ENCODE peak calls at places on chromosomes 3 and 15, in ten cellular contexts. E is ovary, F is GM23338, Y is tibial nerve, B is HL-60, G is heart right ventricle, U is body of pancreas, T is stomach, N is upper lobe of right lung, H is lung. Q is an unnamed sample.

GRCh38 chr15:62079594-62079993 is 12.8 kb downstream of the C2CD4A start:
- DNase-seq in H (no peak), F (no peak), G (no peak), N (no peak), E (no peak), T (no peak), U (no peak), Y (no peak), B (no peak), Q (no peak)

GRCh38 chr3:45509038-45509767 is 85.3 kb upstream of the LIMD1 start:
- DNase-seq in H (no peak), B (no peak), T (no peak), Y (no peak), U (no peak), N (no peak), E (no peak), G (no peak), F (peak; percentile 72), Q (no peak)

GRCh38 chr3:174397848-174398247 is 461.3 kb upstream of the NAALADL2 start:
- DNase-seq in T (no peak), F (peak; percentile 54), B (peak; percentile 15), N (no peak), Y (no peak), U (no peak), H (no peak), E (no peak), G (no peak), Q (no peak)

GRCh38 chr15:72907733-72908132 is 124.2 kb upstream of the ADPGK start:
- DNase-seq in H (no peak), B (no peak), F (no peak), G (peak; percentile 18), U (peak; percentile 14), E (peak; percentile 30), N (no peak), T (no peak), Y (no peak), Q (no peak)

GRCh38 chr15:29612096-29612495 is 210.2 kb downstream of the TJP1 start:
- DNase-seq in U (no peak), T (no peak), H (no peak), F (peak; percentile 72), N (no peak), G (no peak), E (no peak), B (no peak), Y (no peak), Q (no peak)

GRCh38 chr3:56799251-56799882 is 2.4 kb downstream of the ARHGEF3 start:
- DNase-seq in B (no peak), T (no peak), F (peak; percentile 81), H (no peak), N (no peak), E (no peak), U (no peak), G (no peak), Y (no peak), Q (no peak)

GRCh38 chr15:57902155-57902554 is 163.4 kb downstream of the ALDH1A2 start:
- DNase-seq in Y (no peak), T (no peak), B (no peak), G (no peak), E (no peak), F (no peak), N (no peak), U (no peak), H (no peak), Q (no peak)

GRCh38 chr15:48675436-48675835 is 29.9 kb upstream of the FBN1 start:
- DNase-seq in B (no peak), H (no peak), N (no peak), U (no peak), E (no peak), T (no peak), Y (no peak), F (no peak), G (no peak), Q (no peak)

GRCh38 chr3:124351430-124352142 is 359.7 kb upstream of the ROPN1 start:
- DNase-seq in B (no peak), F (peak; percentile 90), N (no peak), Y (no peak), E (no peak), G (no peak), H (peak; percentile 49), T (no peak), U (no peak), Q (no peak)

GRCh38 chr3:151660890-151661289 is 72.8 kb upstream of the AADACL2 start:
- DNase-seq in T (no peak), Y (no peak), U (no peak), H (no peak), N (no peak), B (no peak), E (no peak), F (no peak), G (no peak), Q (no peak)

GRCh38 chr15:67456677-67457529 is 64.0 kb upstream of the C15orf61 start:
- DNase-seq in H (peak; percentile 86), G (peak; percentile 83), N (peak; percentile 90), E (peak; percentile 56), B (peak; percentile 50), F (peak; percentile 92), U (peak; percentile 84), T (peak; percentile 90), Y (peak; percentile 69), Q (peak; percentile 78)

GRCh38 chr3:5252111-5252510 is 64.6 kb downstream of the EDEM1 start:
- DNase-seq in E (no peak), T (no peak), U (no peak), G (no peak), N (no peak), B (no peak), H (no peak), Y (no peak), F (no peak), Q (no peak)

GRCh38 chr3:5245927-5246326 is 58.4 kb downstream of the EDEM1 start:
- DNase-seq in H (no peak), U (no peak), F (no peak), B (peak; percentile 35), T (no peak), N (no peak), E (no peak), Y (no peak), G (no peak), Q (no peak)

GRCh38 chr3:5250467-5251195 is 63.1 kb downstream of the EDEM1 start:
- DNase-seq in F (no peak), Y (no peak), U (no peak), B (no peak), G (no peak), H (no peak), T (peak; percentile 41), E (no peak), N (no peak), Q (no peak)

GRCh38 chr3:5254281-5255048 is 67.0 kb downstream of the EDEM1 start:
- DNase-seq in U (no peak), H (no peak), E (no peak), N (no peak), T (no peak), G (no peak), B (no peak), F (no peak), Y (no peak), Q (no peak)

DNA sequence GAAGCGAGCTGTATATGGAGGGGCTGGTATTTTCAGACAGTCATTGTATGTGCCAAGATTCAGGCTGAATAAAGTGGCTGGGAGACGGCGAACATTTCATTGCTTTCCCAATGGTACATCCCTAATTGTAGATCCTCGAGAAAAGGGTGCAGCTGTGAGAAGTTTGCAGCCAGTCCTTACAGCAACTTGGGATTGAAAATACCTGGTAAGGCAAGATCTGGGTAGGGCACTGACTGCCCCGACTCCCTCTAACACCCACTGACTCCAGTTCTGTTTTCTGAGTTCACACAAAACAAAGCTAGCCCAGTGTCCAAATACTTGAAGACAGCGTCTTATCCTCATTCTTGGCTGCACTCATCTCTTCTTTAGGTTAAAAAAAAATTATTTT is 63.7 kb downstream of the EDEM1 start:
- DNase-seq in U (no peak), T (no peak), N (no peak), F (no peak), E (no peak), G (no peak), Y (no peak), B (no peak), H (no peak), Q (no peak)
- H3K4me3 ChIP-seq in U (no peak overlapping the region), T (peak overlapping the region; percentile 36), N (peak overlapping the region; percentile 28), F (no peak overlapping the region), E (peak overlapping the region; percentile 24), G (no peak overlapping the region), Y (peak overlapping the region; percentile 32), B (no peak overlapping the region), H (no peak overlapping the region), Q (peak overlapping the region; percentile 18)

DNA sequence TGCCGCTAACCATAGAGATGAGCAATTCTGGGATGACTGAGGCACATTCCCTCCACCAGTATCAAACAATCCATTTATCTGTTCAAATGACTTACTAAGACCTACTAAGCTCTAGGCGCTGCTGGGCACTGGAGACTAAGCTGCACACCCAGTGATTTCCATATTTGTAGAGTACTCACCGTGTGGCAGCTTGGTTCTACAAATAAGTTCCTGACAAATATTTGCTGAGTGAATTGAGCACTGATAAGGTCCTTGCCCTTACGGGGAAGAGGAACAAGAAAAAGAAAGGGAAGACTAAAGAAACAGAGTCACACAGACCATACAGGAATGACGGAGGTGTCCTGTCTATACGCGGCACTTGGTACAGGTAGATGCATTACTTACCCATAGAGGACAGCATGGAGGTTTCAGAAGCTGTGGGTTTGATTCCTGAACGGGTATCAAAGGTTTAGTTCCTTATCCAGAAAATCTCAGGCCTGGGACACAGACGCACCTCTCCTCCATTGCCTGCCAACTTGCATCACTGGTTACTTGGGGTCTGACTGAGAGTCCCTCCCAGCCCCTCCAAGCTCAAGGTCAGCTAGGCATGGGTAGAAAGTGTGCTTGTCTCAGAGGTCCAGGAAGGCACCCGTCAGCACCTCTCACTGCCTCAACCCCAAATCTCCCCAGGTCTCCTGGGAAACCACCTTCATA is 298.6 kb upstream of the LYSMD4 start:
- DNase-seq in T (no peak), N (no peak), B (no peak), E (no peak), H (no peak), F (no peak), U (no peak), G (no peak), Y (no peak), Q (no peak)
- H3K27me3 ChIP-seq in T (no peaks in the 10 kb centered on the region), N (no peaks in the 10 kb centered on the region), B (no peaks in the 10 kb centered on the region), E (no peaks in the 10 kb centered on the region), H (no peaks in the 10 kb centered on the region), F (no peaks in the 10 kb centered on the region), U (no peaks in the 10 kb centered on the region), G (no peaks in the 10 kb centered on the region), Y (no peaks in the 10 kb centered on the region), Q (no peaks in the 10 kb centered on the region)

DNA sequence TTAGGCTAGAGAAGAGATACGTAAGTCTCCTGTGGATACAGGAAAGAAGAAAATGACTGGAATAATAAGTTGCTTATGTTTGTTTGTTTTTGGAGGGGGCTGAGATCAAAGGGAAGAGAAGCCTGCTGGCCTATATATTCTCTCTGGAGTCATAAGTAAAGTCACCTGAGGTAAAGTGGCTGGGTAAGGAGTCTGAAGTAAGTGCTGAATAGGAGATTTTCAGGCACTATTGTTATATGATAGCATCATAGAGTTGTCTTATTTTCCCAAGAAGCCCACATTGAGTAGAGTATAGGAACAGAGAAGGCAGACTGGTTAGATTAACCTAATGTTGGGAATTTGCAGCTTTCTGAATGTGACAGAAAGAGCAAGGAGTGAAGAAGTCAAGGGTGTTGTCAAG is 10.7 kb downstream of the TBC1D23 start:
- DNase-seq in F (no peak), Y (no peak), G (no peak), U (no peak), T (no peak), B (no peak), E (no peak), N (no peak), H (no peak), Q (no peak)
- H3K27ac ChIP-seq in F (no peak overlapping the region), Y (no peak overlapping the region), G (no peak overlapping the region), U (no peak overlapping the region), T (no peak overlapping the region), B (no peak overlapping the region), E (no peak overlapping the region), N (no peak overlapping the region), H (no peak overlapping the region), Q (no peak overlapping the region)

GRCh38 chr15:64152507-64153387 is 1.2 kb downstream of the SNX22 start:
- DNase-seq in Y (no peak), B (no peak), U (no peak), N (peak; percentile 71), H (peak; percentile 52), G (no peak), E (no peak), F (peak; percentile 53), T (no peak), Q (peak; percentile 65)
- H3K4me3 ChIP-seq in Y (peak overlapping the region; percentile 51), B (no peak overlapping the region), U (no peak overlapping the region), N (peak overlapping the region; percentile 53), H (peak overlapping the region; percentile 22), G (peak overlapping the region; percentile 60), E (no peak overlapping the region), F (peak overlapping the region; percentile 82), T (peak overlapping the region; percentile 62), Q (no peak overlapping the region)